ENCODE peak calls at places on chromosomes 11 and 22, in seven cellular contexts. D is cardiac fibroblast, I is astrocyte of the spinal cord, M is heart right ventricle, Y is mammary epithelial cell, T is neural progenitor cell, V is foreskin fibroblast. F is an unnamed sample.

GRCh38 chr11:313787-314547 is at the start of gene IFITM1:
- DNase-seq in D (peak), I (peak), M (peak), Y (peak), T (peak), V (peak), F (peak)

GRCh38 chr11:118929496-118930151 is 3.9 kb upstream of the BCL9L start:
- DNase-seq in D (peak), I (peak), M (peak), Y (peak), T (peak), V (peak), F (peak)

GRCh38 chr11:117232911-117233409 is 489 bp downstream of the RNF214 start:
- DNase-seq in D (no peak), I (no peak), M (no peak), Y (no peak), T (peak), V (no peak), F (no peak)

GRCh38 chr11:85627332-85627997 is at the start of gene DLG2:
- DNase-seq in D (peak), I (peak), M (peak), Y (peak), T (peak), V (peak), F (peak)

GRCh38 chr11:100889758-100890157 is 202.7 kb downstream of the ARHGAP42 start:
- DNase-seq in D (no peak), I (no peak), M (no peak), Y (no peak), T (no peak), V (no peak), F (no peak)

GRCh38 chr11:18368236-18368635 is 26.1 kb upstream of the LDHA start:
- DNase-seq in D (peak), I (peak), M (no peak), Y (peak), T (no peak), V (peak), F (peak)

GRCh38 chr11:43942651-43943356 is 367 bp downstream of the C11orf96 start:
- DNase-seq in D (peak), I (peak), M (peak), Y (no peak), T (peak), V (peak), F (no peak)

GRCh38 chr11:32029721-32030120 is 61.2 kb upstream of the RCN1 start:
- DNase-seq in D (peak), I (no peak), M (no peak), Y (no peak), T (no peak), V (no peak), F (peak)

GRCh38 chr11:70537576-70538571 is 139.5 kb downstream of the CTTN start:
- DNase-seq in D (no peak), I (no peak), M (no peak), Y (no peak), T (no peak), V (no peak), F (no peak)

GRCh38 chr11:111465400-111465799 is 46.8 kb downstream of the BTG4 start:
- DNase-seq in D (no peak), I (peak), M (no peak), Y (peak), T (no peak), V (peak), F (peak)

GRCh38 chr22:29055192-29055830 is 6.3 kb downstream of the C22orf31 start:
- DNase-seq in D (no peak), I (no peak), M (no peak), Y (no peak), T (peak), V (no peak), F (no peak)

GRCh38 chr11:34601085-34601444 is 19.8 kb upstream of the EHF start:
- DNase-seq in D (no peak), I (no peak), M (no peak), Y (no peak), T (no peak), V (peak), F (no peak)

GRCh38 chr11:8604078-8604723 is 10.2 kb upstream of the STK33 start:
- DNase-seq in D (peak), I (peak), M (no peak), Y (peak), T (peak), V (peak), F (peak)

GRCh38 chr11:92198276-92198675 is 26.3 kb upstream of the FAT3 start:
- DNase-seq in D (no peak), I (no peak), M (no peak), Y (no peak), T (no peak), V (no peak), F (no peak)

GRCh38 chr11:7278314-7278917 is 26.7 kb downstream of the SYT9 start:
- DNase-seq in D (peak), I (peak), M (no peak), Y (peak), T (peak), V (peak), F (peak)

GRCh38 chr11:129323896-129324522 is 51.6 kb upstream of the BARX2 start:
- DNase-seq in D (peak), I (peak), M (peak), Y (no peak), T (no peak), V (peak), F (peak)

GRCh38 chr11:81840375-81840774 is 893.3 kb downstream of the FAM181B start:
- DNase-seq in D (peak), I (peak), M (peak), Y (no peak), T (no peak), V (no peak), F (no peak)

DNA sequence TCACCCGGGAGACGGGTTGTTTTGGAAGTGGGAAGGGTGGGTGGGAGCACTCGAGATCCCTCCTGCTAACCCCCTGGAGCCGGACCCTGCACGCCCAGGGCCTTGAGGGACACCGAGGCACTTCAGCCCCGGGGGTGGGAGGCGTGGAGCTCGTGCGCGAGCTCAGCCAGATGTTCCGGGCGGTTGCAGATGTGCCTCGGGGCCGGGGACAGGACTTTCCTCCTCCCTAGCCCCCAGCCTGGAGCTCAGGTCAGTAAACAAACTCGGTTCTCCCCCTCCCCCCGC is 3.3 kb upstream of the WNT11 start:
- DNase-seq in D (no peak), I (no peak), M (no peak), Y (no peak), T (no peak), V (peak), F (no peak)
- H3K4me3 ChIP-seq in D (peak), I (peak), M (peak), Y (peak), T (peak), V (peak), F (peak)

DNA sequence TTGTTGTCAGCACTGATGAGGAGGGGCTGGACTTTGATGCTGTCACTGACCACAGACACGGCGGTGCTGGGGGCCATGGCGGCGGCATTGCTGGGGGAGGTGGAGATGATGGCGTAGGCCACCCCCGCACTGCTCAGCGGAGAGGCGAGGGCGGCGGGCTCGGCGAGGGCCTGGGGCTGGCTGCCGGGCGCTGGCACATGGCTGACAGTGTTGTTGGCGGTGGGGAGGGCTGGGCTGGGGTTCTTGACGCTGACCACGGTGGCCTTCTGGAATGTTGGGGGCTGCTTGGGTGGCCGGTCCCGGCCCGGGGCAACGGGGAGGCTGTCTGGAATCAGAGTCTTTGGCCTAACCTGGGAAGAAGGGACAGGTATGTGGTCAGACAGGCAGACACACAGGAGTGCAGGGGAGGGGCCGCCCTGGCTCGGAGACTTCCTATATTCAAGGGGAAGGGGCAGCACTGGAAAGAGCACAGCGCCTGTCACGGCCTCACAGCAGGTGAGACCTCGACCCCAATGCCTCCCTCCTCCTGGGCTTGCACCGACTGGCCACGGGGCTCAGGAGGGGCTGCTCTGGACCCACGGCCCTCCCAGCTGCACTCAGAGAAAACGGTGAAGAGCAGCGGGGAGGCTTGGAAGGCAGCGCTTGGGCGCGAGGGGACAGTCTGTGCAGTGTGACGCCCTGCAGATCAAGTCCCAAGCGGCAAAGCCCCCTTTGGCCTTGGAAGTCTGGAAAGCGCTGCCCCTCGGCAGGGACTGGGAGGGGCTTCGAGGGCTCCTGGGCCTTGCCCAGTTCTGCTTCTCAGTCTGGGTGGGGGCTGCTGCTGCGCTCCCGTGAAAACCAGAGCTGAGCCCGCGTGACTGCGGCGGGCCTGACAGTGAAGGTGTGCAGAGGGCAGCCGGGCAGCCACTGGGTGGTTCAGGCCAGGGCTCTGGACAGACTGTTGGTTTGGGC is 93.2 kb downstream of the PHF21B start:
- DNase-seq in D (no peak), I (no peak), M (no peak), Y (no peak), T (no peak), V (no peak), F (no peak)
- TF ChIP-seq CTCF in D (no peak), I (no peak), M (no peak), Y (no peak), T (no peak), V (no peak), F (no peak)

GRCh38 chr22:35622132-35622913 is 5.2 kb upstream of the MB start:
- DNase-seq in D (no peak), I (no peak), M (peak), Y (no peak), T (peak), V (no peak), F (no peak)
- H3K4me3 ChIP-seq in D (no peak), I (no peak), M (no peak), Y (no peak), T (no peak), V (no peak), F (no peak)

DNA sequence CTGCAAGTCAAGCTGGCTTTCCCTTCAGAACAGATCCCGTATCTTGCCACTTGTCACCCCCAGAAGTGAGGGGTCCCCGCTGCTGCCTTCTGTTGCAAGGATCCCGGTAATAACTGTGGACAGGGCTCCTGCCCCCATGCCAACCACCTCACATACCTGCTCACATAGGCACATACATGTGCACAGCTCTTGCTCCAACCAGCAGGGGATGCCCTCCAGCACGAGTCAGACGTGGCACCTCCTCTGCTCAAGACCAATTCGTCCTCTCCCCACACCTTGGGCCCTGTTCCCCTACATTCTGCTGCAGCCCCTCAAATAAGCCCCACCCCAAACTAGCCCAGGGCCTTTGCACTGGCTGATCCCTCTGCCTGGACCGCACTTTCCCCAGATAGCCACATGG is 163.3 kb downstream of the CRYBB2 start:
- DNase-seq in D (no peak), I (no peak), M (no peak), Y (no peak), T (no peak), V (no peak), F (no peak)
- TF ChIP-seq CTCF in D (peak), I (peak), M (no peak), Y (no peak), T (no peak), V (peak), F (no peak)

GRCh38 chr11:104876838-104877500 is 21.3 kb downstream of the CASP12 start:
- DNase-seq in D (no peak), I (no peak), M (no peak), Y (no peak), T (no peak), V (no peak), F (no peak)

GRCh38 chr11:104873252-104873651 is 25.0 kb downstream of the CASP12 start:
- DNase-seq in D (no peak), I (no peak), M (no peak), Y (no peak), T (no peak), V (no peak), F (no peak)

GRCh38 chr11:104879514-104880190 is 18.6 kb downstream of the CASP12 start:
- DNase-seq in D (no peak), I (no peak), M (no peak), Y (no peak), T (no peak), V (no peak), F (no peak)

GRCh38 chr11:104872393-104872792 is 25.9 kb downstream of the CASP12 start:
- DNase-seq in D (no peak), I (no peak), M (no peak), Y (no peak), T (no peak), V (no peak), F (no peak)

GRCh38 chr11:104876324-104876723 is 21.9 kb downstream of the CASP12 start:
- DNase-seq in D (no peak), I (no peak), M (no peak), Y (no peak), T (no peak), V (no peak), F (no peak)
- H3K4me3 ChIP-seq in D (no peak), I (no peak), M (no peak), Y (no peak), T (no peak), V (no peak), F (no peak)

DNA sequence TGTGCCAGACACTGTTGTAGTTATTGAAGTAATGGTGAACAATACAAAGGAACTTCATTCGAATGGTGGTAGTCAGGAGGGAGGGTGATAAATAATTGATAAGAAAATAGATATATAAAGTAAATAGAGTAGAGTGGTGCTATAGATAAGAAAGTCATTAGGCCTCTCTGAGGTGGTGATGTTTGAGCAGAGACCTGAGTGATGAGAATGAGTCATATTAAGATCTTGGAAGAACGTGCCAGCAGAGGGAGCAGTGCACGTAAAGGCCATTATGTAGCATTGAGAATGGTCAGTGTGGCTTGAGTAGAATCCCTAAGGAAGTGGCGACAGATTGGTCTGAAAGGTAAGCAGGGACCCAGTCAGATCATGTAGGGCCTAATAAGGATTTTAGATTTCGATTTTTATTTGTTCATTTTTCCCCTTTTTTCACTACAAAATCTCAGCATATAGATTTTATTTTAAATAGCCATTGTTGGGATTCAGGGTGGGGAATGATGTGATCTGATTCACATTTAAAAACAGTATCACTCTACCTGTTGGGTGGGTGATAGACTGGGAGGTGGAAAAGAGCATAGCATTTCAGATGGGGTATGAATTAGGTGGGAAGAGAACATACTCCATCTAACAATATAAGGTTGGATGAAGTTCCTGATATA is 44.7 kb downstream of the CCDC90B start:
- DNase-seq in D (peak), I (peak), M (peak), Y (peak), T (peak), V (peak), F (peak)
- TF ChIP-seq CTCF in D (peak), I (peak), M (peak), Y (peak), T (peak), V (peak), F (peak)

GRCh38 chr11:125553357-125553756 is 15.9 kb upstream of the EI24 start:
- DNase-seq in D (no peak), I (no peak), M (no peak), Y (no peak), T (no peak), V (no peak), F (no peak)

GRCh38 chr11:125550780-125551179 is 18.5 kb upstream of the EI24 start:
- DNase-seq in D (no peak), I (no peak), M (no peak), Y (no peak), T (no peak), V (no peak), F (no peak)

GRCh38 chr11:125551835-125552342 is 17.4 kb upstream of the EI24 start:
- DNase-seq in D (no peak), I (no peak), M (no peak), Y (no peak), T (no peak), V (no peak), F (no peak)

GRCh38 chr11:125552927-125553326 is 16.4 kb upstream of the EI24 start:
- DNase-seq in D (no peak), I (no peak), M (no peak), Y (no peak), T (no peak), V (no peak), F (no peak)

DNA sequence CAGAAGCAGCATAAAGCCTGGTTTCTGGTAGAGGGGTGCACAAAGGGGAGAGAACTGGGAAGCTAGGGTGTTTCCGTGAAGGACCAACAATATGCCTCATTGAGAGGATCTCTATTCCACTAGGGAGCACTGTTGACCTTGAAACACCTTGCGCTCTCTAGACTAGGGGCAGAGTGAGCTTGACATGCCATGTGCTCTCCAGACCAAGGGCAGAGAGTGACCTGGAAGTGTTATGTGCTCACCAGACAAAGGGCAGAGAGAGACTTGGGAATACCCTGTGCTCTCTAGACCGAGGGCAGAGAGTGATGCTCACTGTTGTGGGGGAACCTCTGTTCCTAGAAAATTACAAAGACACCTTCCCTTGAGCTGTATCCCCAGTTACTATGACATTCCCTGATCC is 15.2 kb upstream of the EI24 start:
- DNase-seq in D (no peak), I (no peak), M (no peak), Y (no peak), T (no peak), V (no peak), F (no peak)
- H3K4me3 ChIP-seq in D (no peak), I (no peak), M (no peak), Y (no peak), T (no peak), V (no peak), F (no peak)